ENCODE peak calls at places on chromosomes 7 and 10, in five cellular contexts. K is activated CD8-positive, alpha-beta memory T cell treated with anti-CD3 and anti-CD28 coated beads, Interleukin-2, amount 50 U/mL, for 4 hours; F is NAMALWA; X is glutamatergic neuron; W is lower lobe of right lung. R is an unnamed sample.

GRCh38 chr7:107644704-107645083 is 15.9 kb upstream of the SLC26A4 start:
- DNase-seq in K (no peak), X (no peak), F (no peak), W (no peak), R (no peak)

GRCh38 chr7:149459540-149460433 is 1.1 kb downstream of the ZNF777 start:
- DNase-seq in K (no peak), X (peak), F (no peak), W (no peak), R (no peak)

GRCh38 chr10:36578306-36578705 is 547.1 kb upstream of the ANKRD30A start:
- DNase-seq in W (no peak), K (no peak), F (no peak), X (no peak), R (no peak)

GRCh38 chr7:147524726-147525245 is 1065.8 kb upstream of the C7orf33 start:
- DNase-seq in F (no peak), X (no peak), K (no peak), W (no peak), R (no peak)

GRCh38 chr10:42149027-42149700 is 489.2 kb downstream of the ZNF33B start:
- DNase-seq in X (no peak), K (peak), W (peak), F (no peak), R (no peak)

GRCh38 chr7:79810945-79811344 is 323.7 kb upstream of the GNAI1 start:
- DNase-seq in F (no peak), K (no peak), W (no peak), X (no peak), R (no peak)

GRCh38 chr7:105454921-105455320 is 66.2 kb upstream of the SRPK2 start:
- DNase-seq in K (no peak), F (no peak), X (no peak), W (no peak), R (no peak)

GRCh38 chr7:112484671-112485097 is 3.9 kb downstream of the LSMEM1 start:
- DNase-seq in K (no peak), X (no peak), F (no peak), W (no peak), R (no peak)

GRCh38 chr7:92916751-92917369 is 80.5 kb upstream of the CDK6 start:
- DNase-seq in X (no peak), F (no peak), W (no peak), K (no peak), R (no peak)

GRCh38 chr10:124999433-125000365 is 57.8 kb downstream of the ZRANB1 start:
- DNase-seq in K (peak), F (no peak), W (peak), X (no peak), R (no peak)

GRCh38 chr7:88791891-88792290 is 3.6 kb downstream of the TEX47 start:
- DNase-seq in X (no peak), F (no peak), W (no peak), K (no peak), R (no peak)